ENCODE peak calls at places on chromosomes 6 and 20, in six cellular contexts. G, Q, W, L, S and Z are unnamed samples.
A peak's percentile ranks its signal among the peaks of the same experiment; 100 is the strongest.

GRCh38 chr6:13249817-13250216 is 78.5 kb downstream of the TBC1D7 start:
- DNase-seq in G (no peak), Q (no peak), W (no peak), L (no peak), S (no peak), Z (no peak)

GRCh38 chr20:4780245-4780644 is 58.5 kb downstream of the PRND start:
- DNase-seq in G (no peak), Q (no peak), W (no peak), L (no peak), S (no peak), Z (no peak)

GRCh38 chr6:111683749-111684267 is 78.1 kb upstream of the TRAF3IP2 start:
- DNase-seq in G (peak; percentile 62), Q (no peak), W (no peak), L (peak; percentile 48), S (no peak), Z (no peak)

GRCh38 chr6:151916680-151917164 is 109.2 kb downstream of the ESR1 start:
- DNase-seq in G (peak; percentile 46), Q (no peak), W (no peak), L (no peak), S (no peak), Z (no peak)

GRCh38 chr20:46520976-46521579 is 7.7 kb upstream of the ZNF334 start:
- DNase-seq in G (peak; percentile 15), Q (peak; percentile 83), W (no peak), L (no peak), S (peak; percentile 22), Z (no peak)

GRCh38 chr6:34462561-34462971 is 3.3 kb upstream of the PACSIN1 start:
- DNase-seq in G (peak; percentile 6), Q (peak; percentile 55), W (peak; percentile 60), L (no peak), S (no peak), Z (no peak)

GRCh38 chr6:44898296-44898930 is 429.7 kb upstream of the RUNX2 start:
- DNase-seq in G (peak; percentile 15), Q (peak; percentile 7), W (no peak), L (no peak), S (no peak), Z (no peak)

GRCh38 chr6:7725849-7726415 is at the start of gene BMP6:
- DNase-seq in G (peak; percentile 55), Q (peak; percentile 55), W (peak; percentile 86), L (no peak), S (peak; percentile 76), Z (peak; percentile 39)

GRCh38 chr6:138598562-138599173 is 99.4 kb upstream of the NHSL1 start:
- DNase-seq in G (no peak), Q (no peak), W (no peak), L (no peak), S (no peak), Z (no peak)